ENCODE peak calls at places on chromosomes 5 and 9, in ten cellular contexts. A is aorta; X is right cardiac atrium; N is stimulated activated naive B cell treated with anti-CD40 and anti-IgM and Interleukin-4, amounts not matched to agents 10 μg/mL and 1 μg/mL and 100 μg/mL, for 72 hours; F is occipital lobe; T is fibroblast of lung; J is kidney tubule cell; M is EL; S is AG09319; R is AG09309. G is an unnamed sample.

GRCh38 chr9:116870566-116870965 is 183.5 kb downstream of the TRIM32 start:
- DNase-seq in A (no peak), X (no peak), N (no peak), F (no peak), T (no peak), J (peak; percentile 100), M (no peak), S (no peak), R (no peak), G (no peak)

GRCh38 chr5:151155149-151155776 is 2.3 kb downstream of the ANXA6 start:
- DNase-seq in A (no peak), X (no peak), N (no peak), F (no peak), T (peak; percentile 33), J (no peak), M (peak; percentile 70), S (no peak), R (no peak), G (peak; percentile 36)

GRCh38 chr9:14313378-14313940 is 482 bp downstream of the NFIB start:
- DNase-seq in A (peak; percentile 49), X (peak; percentile 70), N (no peak), F (no peak), T (peak; percentile 56), J (peak; percentile 44), M (peak; percentile 16), S (no peak), R (no peak), G (peak; percentile 51)

GRCh38 chr5:128424672-128425071 is 113.4 kb downstream of the FBN2 start:
- DNase-seq in A (no peak), X (no peak), N (no peak), F (no peak), T (peak; percentile 26), J (no peak), M (no peak), S (no peak), R (no peak), G (no peak)

GRCh38 chr5:126656397-126657007 is 55.8 kb downstream of the PHAX start:
- DNase-seq in A (no peak), X (no peak), N (no peak), F (no peak), T (peak; percentile 36), J (peak; percentile 58), M (peak; percentile 49), S (no peak), R (peak; percentile 2), G (peak; percentile 66)

GRCh38 chr9:13267743-13268142 is 11.7 kb downstream of the MPDZ start:
- DNase-seq in A (no peak), X (no peak), N (no peak), F (no peak), T (peak; percentile 96), J (peak; percentile 71), M (peak; percentile 88), S (no peak), R (peak; percentile 59), G (peak; percentile 89)

GRCh38 chr9:88051138-88051537 is 76.8 kb upstream of the CDK20 start:
- DNase-seq in A (no peak), X (no peak), N (no peak), F (no peak), T (no peak), J (no peak), M (no peak), S (no peak), R (no peak), G (no peak)

GRCh38 chr5:131321066-131321465 is 57.2 kb downstream of the CDC42SE2 start:
- DNase-seq in A (no peak), X (no peak), N (no peak), F (no peak), T (no peak), J (no peak), M (no peak), S (no peak), R (no peak), G (no peak)

GRCh38 chr9:113987526-113987925 is 90.6 kb downstream of the AMBP start:
- DNase-seq in A (no peak), X (no peak), N (no peak), F (no peak), T (no peak), J (no peak), M (no peak), S (no peak), R (no peak), G (no peak)

GRCh38 chr5:134101686-134102439 is 12.6 kb upstream of the TCF7 start:
- DNase-seq in A (no peak), X (peak; percentile 81), N (peak; percentile 51), F (peak; percentile 12), T (peak; percentile 9), J (peak; percentile 46), M (peak; percentile 44), S (no peak), R (no peak), G (no peak)

GRCh38 chr5:53994148-53994547 is 316.2 kb downstream of the ARL15 start:
- DNase-seq in A (no peak), X (no peak), N (no peak), F (no peak), T (peak; percentile 62), J (no peak), M (peak; percentile 57), S (peak; percentile 42), R (peak; percentile 54), G (peak; percentile 75)

GRCh38 chr9:34636791-34637355 is 714 bp downstream of the SIGMAR1 start:
- DNase-seq in A (peak; percentile 67), X (no peak), N (no peak), F (no peak), T (no peak), J (no peak), M (no peak), S (no peak), R (no peak), G (no peak)

GRCh38 chr9:127686461-127687393 is 20.1 kb upstream of the CFAP157 start:
- DNase-seq in A (no peak), X (no peak), N (no peak), F (no peak), T (no peak), J (no peak), M (no peak), S (no peak), R (no peak), G (no peak)

GRCh38 chr9:86573886-86574285 is 219.7 kb upstream of the TUT7 start:
- DNase-seq in A (no peak), X (no peak), N (no peak), F (no peak), T (no peak), J (peak; percentile 17), M (no peak), S (peak; percentile 40), R (no peak), G (no peak)

GRCh38 chr5:88740604-88741003 is 142.4 kb downstream of the MEF2C start:
- DNase-seq in A (no peak), X (no peak), N (no peak), F (no peak), T (no peak), J (no peak), M (no peak), S (no peak), R (no peak), G (no peak)

GRCh38 chr9:36530224-36530623 is 42.5 kb upstream of the MELK start:
- DNase-seq in A (no peak), X (no peak), N (no peak), F (no peak), T (no peak), J (no peak), M (no peak), S (no peak), R (no peak), G (no peak)

GRCh38 chr9:137226338-137227056 is 805 bp upstream of the RNF224 start:
- DNase-seq in A (no peak), X (no peak), N (no peak), F (no peak), T (no peak), J (peak; percentile 92), M (no peak), S (no peak), R (no peak), G (no peak)

GRCh38 chr5:171840701-171841522 is 55.3 kb downstream of the SMIM23 start:
- DNase-seq in A (peak; percentile 66), X (no peak), N (no peak), F (no peak), T (no peak), J (no peak), M (no peak), S (no peak), R (no peak), G (no peak)

GRCh38 chr9:136511670-136512592 is 29.1 kb upstream of the SEC16A start:
- DNase-seq in A (no peak), X (peak; percentile 97), N (no peak), F (peak; percentile 36), T (no peak), J (no peak), M (no peak), S (no peak), R (no peak), G (no peak)

GRCh38 chr5:143436871-143437270 is 33.4 kb upstream of the NR3C1 start:
- DNase-seq in A (no peak), X (no peak), N (no peak), F (no peak), T (peak; percentile 16), J (peak; percentile 60), M (peak; percentile 11), S (no peak), R (no peak), G (no peak)

GRCh38 chr5:108728566-108729305 is 19.0 kb upstream of the FER start:
- DNase-seq in A (no peak), X (no peak), N (no peak), F (no peak), T (no peak), J (no peak), M (no peak), S (no peak), R (no peak), G (peak; percentile 37)

GRCh38 chr9:119533509-119533908 is 164.3 kb upstream of the BRINP1 start:
- DNase-seq in A (no peak), X (no peak), N (no peak), F (no peak), T (no peak), J (no peak), M (no peak), S (no peak), R (no peak), G (no peak)

GRCh38 chr5:73999306-73999705 is 373.3 kb downstream of the ARHGEF28 start:
- DNase-seq in A (no peak), X (no peak), N (no peak), F (no peak), T (no peak), J (no peak), M (no peak), S (no peak), R (no peak), G (no peak)

GRCh38 chr5:32916648-32917047 is 205.5 kb downstream of the NPR3 start:
- DNase-seq in A (no peak), X (peak; percentile 52), N (no peak), F (no peak), T (peak; percentile 29), J (peak; percentile 52), M (peak; percentile 60), S (peak; percentile 20), R (peak; percentile 16), G (peak; percentile 17)

GRCh38 chr9:135701067-135701967 is 668 bp upstream of the KCNT1 start:
- DNase-seq in A (no peak), X (no peak), N (no peak), F (no peak), T (peak; percentile 3), J (no peak), M (no peak), S (no peak), R (no peak), G (no peak)

GRCh38 chr5:73823508-73823925 is 197.5 kb downstream of the ARHGEF28 start:
- DNase-seq in A (no peak), X (no peak), N (no peak), F (no peak), T (peak; percentile 86), J (peak; percentile 95), M (peak; percentile 65), S (no peak), R (no peak), G (no peak)

GRCh38 chr9:133420392-133420827 is 1.8 kb upstream of the ADAMTS13 start:
- DNase-seq in A (no peak), X (peak; percentile 1), N (peak; percentile 75), F (no peak), T (no peak), J (no peak), M (no peak), S (no peak), R (no peak), G (no peak)

GRCh38 chr5:170353011-170353890 is 35.9 kb downstream of the KCNMB1 start:
- DNase-seq in A (no peak), X (no peak), N (no peak), F (no peak), T (no peak), J (no peak), M (no peak), S (no peak), R (no peak), G (no peak)

G was measured in fibroblast of villous mesenchyme.